ENCODE peak calls at places on chromosomes 16 and 17, in ten cellular contexts. Y is thyroid gland, L is heart left ventricle, J is bronchial epithelial cell, V is stomach, A is left ventricle myocardium inferior, C is AG04450, M is uterus, D is upper lobe of right lung, G is PC-9. K is an unnamed sample. For H3K27me3, the result is how much of the 10 kb centered on the place peaks cover.

GRCh38 chr17:83155128-83156081 is 76.0 kb downstream of the METRNL start:
- DNase-seq in Y (no peak), L (no peak), J (no peak), V (no peak), A (no peak), C (no peak), M (peak), D (peak), G (peak), K (no peak)

GRCh38 chr17:29100296-29100695 is 57.4 kb downstream of the PIPOX start:
- DNase-seq in Y (no peak), L (no peak), J (no peak), V (no peak), A (no peak), C (no peak), M (no peak), D (no peak), G (peak), K (no peak)

GRCh38 chr16:8848231-8848938 is 20.4 kb downstream of the CARHSP1 start:
- DNase-seq in Y (no peak), L (no peak), J (no peak), V (no peak), A (no peak), C (no peak), M (no peak), D (peak), G (no peak), K (no peak)

GRCh38 chr16:30649725-30650368 is 913 bp upstream of the PRR14 start:
- DNase-seq in Y (peak), L (no peak), J (no peak), V (no peak), A (no peak), C (no peak), M (no peak), D (peak), G (no peak), K (no peak)

GRCh38 chr17:81666092-81666341 is 388 bp downstream of the OXLD1 start:
- DNase-seq in Y (peak), L (no peak), J (no peak), V (no peak), A (no peak), C (no peak), M (no peak), D (no peak), G (no peak), K (no peak)

GRCh38 chr16:621526-622105 is 9.2 kb upstream of the WFIKKN1 start:
- DNase-seq in Y (peak), L (no peak), J (no peak), V (no peak), A (no peak), C (no peak), M (peak), D (no peak), G (no peak), K (no peak)

GRCh38 chr17:10215286-10215685 is 16.9 kb upstream of the GAS7 start:
- DNase-seq in Y (no peak), L (no peak), J (no peak), V (no peak), A (no peak), C (no peak), M (no peak), D (no peak), G (no peak), K (no peak)

GRCh38 chr16:47258874-47259461 is 115.2 kb upstream of the NETO2 start:
- DNase-seq in Y (no peak), L (no peak), J (peak), V (no peak), A (no peak), C (peak), M (no peak), D (no peak), G (no peak), K (no peak)

GRCh38 chr17:75872434-75873351 is 5.7 kb downstream of the TRIM47 start:
- DNase-seq in Y (peak), L (peak), J (peak), V (peak), A (peak), C (no peak), M (peak), D (peak), G (peak), K (peak)

GRCh38 chr17:356671-357434 is 4.2 kb upstream of the RPH3AL start:
- DNase-seq in Y (no peak), L (no peak), J (no peak), V (no peak), A (no peak), C (no peak), M (no peak), D (peak), G (no peak), K (no peak)

GRCh38 chr17:18991531-18992315 is 12.8 kb downstream of the FAM83G start:
- DNase-seq in Y (no peak), L (no peak), J (no peak), V (no peak), A (no peak), C (no peak), M (no peak), D (no peak), G (no peak), K (no peak)

GRCh38 chr16:77637939-77638338 is 84.4 kb upstream of the NUDT7 start:
- DNase-seq in Y (no peak), L (no peak), J (no peak), V (no peak), A (no peak), C (no peak), M (no peak), D (no peak), G (no peak), K (no peak)

GRCh38 chr16:66610111-66610820 is 5.8 kb downstream of the CMTM3 start:
- DNase-seq in Y (no peak), L (no peak), J (no peak), V (no peak), A (no peak), C (no peak), M (no peak), D (no peak), G (no peak), K (no peak)

GRCh38 chr16:4262303-4262835 is 10.5 kb downstream of the TFAP4 start:
- DNase-seq in Y (no peak), L (no peak), J (no peak), V (no peak), A (no peak), C (no peak), M (no peak), D (no peak), G (no peak), K (no peak)

GRCh38 chr16:85401370-85401916 is 211.7 kb upstream of the GSE1 start:
- DNase-seq in Y (no peak), L (no peak), J (no peak), V (no peak), A (peak), C (no peak), M (no peak), D (peak), G (no peak), K (no peak)

GRCh38 chr17:55067697-55068439 is 99.3 kb downstream of the STXBP4 start:
- DNase-seq in Y (no peak), L (no peak), J (peak), V (no peak), A (no peak), C (no peak), M (no peak), D (no peak), G (no peak), K (no peak)

GRCh38 chr17:50101346-50102163 is 6.4 kb downstream of the PDK2 start:
- DNase-seq in Y (peak), L (peak), J (no peak), V (peak), A (peak), C (no peak), M (peak), D (no peak), G (peak), K (peak)

GRCh38 chr17:41648411-41649195 is 24.2 kb upstream of the KRT17 start:
- DNase-seq in Y (peak), L (peak), J (peak), V (peak), A (peak), C (peak), M (peak), D (peak), G (peak), K (peak)

GRCh38 chr17:59154335-59154720 is 658 bp downstream of the SKA2 start:
- DNase-seq in Y (peak), L (peak), J (peak), V (peak), A (no peak), C (no peak), M (peak), D (peak), G (peak), K (peak)

GRCh38 chr17:50209472-50210248 is 8.2 kb upstream of the COL1A1 start:
- DNase-seq in Y (peak), L (peak), J (no peak), V (peak), A (peak), C (peak), M (peak), D (peak), G (peak), K (peak)

GRCh38 chr16:87956169-87956770 is 5.0 kb downstream of the BANP start:
- DNase-seq in Y (no peak), L (peak), J (no peak), V (no peak), A (peak), C (no peak), M (no peak), D (no peak), G (no peak), K (no peak)

GRCh38 chr16:67804853-67805542 is 1.4 kb downstream of the RANBP10 start:
- DNase-seq in Y (no peak), L (no peak), J (no peak), V (no peak), A (no peak), C (no peak), M (no peak), D (no peak), G (no peak), K (no peak)

GRCh38 chr16:67803894-67804293 is 2.5 kb downstream of the RANBP10 start:
- DNase-seq in Y (no peak), L (no peak), J (no peak), V (no peak), A (no peak), C (no peak), M (no peak), D (no peak), G (no peak), K (no peak)

GRCh38 chr16:67805718-67806427 is 487 bp downstream of the RANBP10 start:
- DNase-seq in Y (peak), L (no peak), J (no peak), V (no peak), A (no peak), C (no peak), M (peak), D (peak), G (no peak), K (no peak)

GRCh38 chr16:67806428-67807147 is at the start of the genes RANBP10 and TSNAXIP1:
- DNase-seq in Y (peak), L (peak), J (peak), V (peak), A (peak), C (peak), M (peak), D (peak), G (peak), K (peak)

GRCh38 chr16:67807148-67807682 is 526 bp downstream of the TSNAXIP1 start:
- DNase-seq in Y (no peak), L (no peak), J (no peak), V (no peak), A (no peak), C (no peak), M (no peak), D (no peak), G (no peak), K (no peak)
- TF ChIP-seq CTCF in Y (no peak), L (no peak), J (no peak), V (no peak), A (no peak), C (peak), M (peak), D (no peak), G (no peak), K (peak)

GRCh38 chr17:74744714-74745547 is 3.5 kb upstream of the NHERF1 start:
- DNase-seq in Y (peak), L (peak), J (peak), V (peak), A (peak), C (no peak), M (peak), D (peak), G (peak), K (peak)

GRCh38 chr17:74742153-74742515 is 5.1 kb downstream of the RAB37 start:
- DNase-seq in Y (no peak), L (no peak), J (no peak), V (no peak), A (peak), C (no peak), M (no peak), D (no peak), G (peak), K (no peak)

GRCh38 chr17:74744349-74744713 is 4.1 kb upstream of the NHERF1 start:
- DNase-seq in Y (no peak), L (no peak), J (no peak), V (no peak), A (peak), C (no peak), M (no peak), D (no peak), G (no peak), K (no peak)

GRCh38 chr17:74742978-74743545 is 5.4 kb upstream of the NHERF1 start:
- DNase-seq in Y (no peak), L (no peak), J (no peak), V (no peak), A (peak), C (no peak), M (no peak), D (no peak), G (no peak), K (no peak)

DNA sequence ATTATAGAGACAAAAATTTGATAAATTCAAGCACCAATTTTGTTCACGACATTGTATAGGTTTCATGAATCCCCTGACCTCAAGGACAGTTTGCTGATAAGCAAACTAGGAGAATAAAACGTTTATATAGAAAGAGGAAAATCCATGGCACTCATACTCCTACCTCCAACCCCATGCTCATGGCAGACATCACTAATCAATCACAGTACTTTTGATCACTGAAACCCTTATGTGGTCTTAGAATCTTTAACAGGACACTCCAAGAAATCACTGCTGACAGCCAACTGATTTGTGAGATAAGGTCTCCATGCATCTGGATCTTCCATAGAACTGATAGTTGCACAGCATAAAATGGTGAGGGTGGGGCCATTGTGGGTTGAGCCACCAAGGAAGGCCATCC is 4.7 kb upstream of the NHERF1 start:
- DNase-seq in Y (no peak), L (no peak), J (no peak), V (no peak), A (no peak), C (no peak), M (no peak), D (no peak), G (no peak), K (no peak)
- H3K27me3 ChIP-seq in Y (under half), L (under half), J (under half), V (under half), A (under half), C (under half), M (under half), D (under half), G (under half), K (under half)

GRCh38 chr17:5472511-5472910 is 3.7 kb upstream of the DHX33 start:
- DNase-seq in Y (no peak), L (no peak), J (no peak), V (no peak), A (no peak), C (no peak), M (no peak), D (no peak), G (no peak), K (no peak)

GRCh38 chr17:5468075-5468473 is 708 bp downstream of the DHX33 start:
- DNase-seq in Y (no peak), L (no peak), J (peak), V (no peak), A (no peak), C (no peak), M (no peak), D (no peak), G (no peak), K (no peak)

GRCh38 chr17:5464717-5465507 is 3.9 kb downstream of the DHX33 start:
- DNase-seq in Y (no peak), L (no peak), J (no peak), V (no peak), A (no peak), C (no peak), M (no peak), D (no peak), G (no peak), K (no peak)

GRCh38 chr17:5466295-5466694 is 2.5 kb downstream of the DHX33 start:
- DNase-seq in Y (no peak), L (no peak), J (no peak), V (no peak), A (no peak), C (no peak), M (no peak), D (no peak), G (no peak), K (no peak)

GRCh38 chr17:5467416-5467815 is 1.4 kb downstream of the DHX33 start:
- DNase-seq in Y (no peak), L (no peak), J (no peak), V (no peak), A (no peak), C (no peak), M (no peak), D (no peak), G (no peak), K (no peak)
- TF ChIP-seq CTCF in Y (no peak), L (no peak), J (no peak), V (no peak), A (no peak), C (no peak), M (no peak), D (no peak), G (no peak), K (no peak)

GRCh38 chr16:80407265-80407987 is 133.4 kb upstream of the DYNLRB2 start:
- DNase-seq in Y (no peak), L (no peak), J (no peak), V (no peak), A (no peak), C (no peak), M (no peak), D (no peak), G (no peak), K (no peak)
- H3K27me3 ChIP-seq in Y (under half), L (under half), J (under half), V (under half), A (under half), C (under half), M (under half), D (under half), G (under half), K (under half)

DNA sequence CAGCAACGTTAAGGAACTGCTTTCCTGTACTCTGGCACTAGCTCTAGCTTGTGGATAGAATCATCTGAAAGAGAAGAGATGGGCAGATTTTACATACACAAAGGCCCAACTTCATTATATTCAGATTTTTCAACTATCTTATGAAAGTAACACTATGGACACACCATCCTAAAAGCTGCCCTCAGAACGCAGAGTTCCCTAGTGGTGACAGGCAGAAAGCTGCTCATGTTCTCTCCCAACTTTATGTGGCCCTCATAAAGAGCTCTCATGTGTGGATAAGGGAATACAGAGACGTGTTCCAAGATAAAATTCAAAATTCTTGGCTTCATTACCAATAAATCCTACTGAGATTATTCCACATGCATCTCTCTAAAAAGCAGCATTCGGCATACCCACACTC is 1.5 kb downstream of the CFAP20 start:
- DNase-seq in Y (no peak), L (no peak), J (no peak), V (no peak), A (no peak), C (no peak), M (no peak), D (no peak), G (no peak), K (no peak)
- TF ChIP-seq CTCF in Y (no peak), L (peak), J (peak), V (no peak), A (peak), C (peak), M (no peak), D (no peak), G (peak), K (no peak)

DNA sequence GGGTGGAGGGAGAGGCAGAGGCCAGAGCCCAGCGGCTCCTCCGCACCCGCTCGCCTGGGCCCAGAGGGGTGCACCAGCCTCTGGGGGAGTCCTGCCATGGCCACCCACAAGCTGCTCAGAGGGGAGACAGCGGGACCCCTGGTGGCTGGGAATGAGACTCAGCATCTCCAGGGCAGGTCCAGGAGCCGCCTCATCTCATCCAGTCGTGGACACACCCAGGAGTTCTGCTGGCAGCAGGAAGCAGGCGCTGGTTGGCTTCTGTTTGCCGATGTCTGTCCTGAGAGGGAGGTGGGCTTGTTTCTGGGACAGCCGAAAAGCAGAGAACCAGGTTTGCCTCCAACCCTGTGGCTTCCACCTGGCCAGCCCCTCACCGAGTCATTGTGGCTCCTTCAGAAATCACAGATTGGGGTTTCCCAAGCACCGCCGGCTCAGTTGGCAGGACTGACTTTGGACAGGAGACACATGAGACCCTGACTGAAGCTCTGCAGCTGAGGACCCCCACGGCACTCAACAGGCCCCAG is 49.6 kb upstream of the ENPP7 start:
- DNase-seq in Y (no peak), L (no peak), J (no peak), V (no peak), A (peak), C (no peak), M (no peak), D (no peak), G (no peak), K (no peak)
- H3K27me3 ChIP-seq in Y (under half), L (under half), J (under half), V (under half), A (half or more), C (under half), M (under half), D (under half), G (half or more), K (under half)

DNA sequence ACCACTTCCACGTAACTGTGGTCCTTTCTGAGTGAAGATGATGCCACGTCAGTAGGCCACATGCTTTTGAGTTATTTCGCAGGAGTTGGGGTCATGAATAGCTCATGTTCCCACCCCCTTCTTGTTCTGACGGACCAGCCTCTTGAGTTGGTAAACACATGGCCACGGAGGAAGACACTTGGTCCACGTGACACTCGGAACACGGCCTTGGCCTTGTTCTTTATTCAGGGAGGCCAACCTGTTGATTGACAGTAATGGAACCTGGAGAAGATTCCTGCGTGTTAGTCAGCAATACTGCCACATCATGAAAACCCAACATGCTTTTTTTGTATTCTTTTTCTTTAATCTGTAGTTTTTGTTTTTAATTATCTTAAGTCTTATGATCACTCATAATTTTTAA is 56.3 kb downstream of the SEC14L1 start:
- DNase-seq in Y (no peak), L (no peak), J (no peak), V (no peak), A (no peak), C (no peak), M (no peak), D (no peak), G (no peak), K (no peak)
- TF ChIP-seq CTCF in Y (no peak), L (no peak), J (no peak), V (no peak), A (no peak), C (no peak), M (no peak), D (no peak), G (no peak), K (no peak)

DNA sequence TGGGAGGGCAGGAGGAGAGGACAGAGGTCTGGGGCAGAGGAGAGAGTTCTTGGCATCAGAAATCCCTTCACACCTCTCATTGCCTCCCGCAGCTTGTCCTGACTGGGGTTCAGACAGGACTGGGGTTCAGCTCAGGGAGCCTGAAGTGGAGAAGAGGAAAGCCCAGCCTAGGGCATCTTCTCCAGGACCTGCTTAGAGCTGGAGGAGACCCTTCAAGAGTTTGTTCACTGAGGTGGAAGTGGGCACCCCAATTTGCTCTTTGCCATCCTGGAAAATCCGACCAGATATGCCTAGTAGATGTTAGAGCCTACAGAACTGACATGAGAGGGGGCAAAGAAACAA is 2.0 kb downstream of the HOXB3 start:
- DNase-seq in Y (no peak), L (no peak), J (no peak), V (no peak), A (no peak), C (no peak), M (no peak), D (peak), G (no peak), K (no peak)
- H3K27me3 ChIP-seq in Y (half or more), L (half or more), J (half or more), V (under half), A (half or more), C (under half), M (under half), D (half or more), G (under half), K (half or more)

K was measured in heart right ventricle.